ENCODE peak calls at places on chromosomes 2 and 18, in six cellular contexts. R is dorsolateral prefrontal cortex, Y is heart right ventricle, A is iPS DF 19.7, N is epithelial cell of esophagus, I is skeletal muscle cell. L is an unnamed sample.

GRCh38 chr2:157592983-157593382 is 35.7 kb downstream of the ACVR1C start:
- DNase-seq in A (no peak), Y (no peak), N (peak; percentile 23), I (peak; percentile 3), R (no peak), L (no peak)

GRCh38 chr2:230589497-230590015 is 123.1 kb upstream of the CAB39 start:
- DNase-seq in N (no peak), R (no peak), A (no peak), I (no peak), Y (no peak), L (no peak)

GRCh38 chr2:119683717-119684443 is 4.9 kb downstream of the TMEM177 start:
- DNase-seq in Y (no peak), N (no peak), R (no peak), I (peak; percentile 31), A (no peak), L (no peak)

GRCh38 chr18:58076052-58076451 is 32.0 kb downstream of the NEDD4L start:
- DNase-seq in R (no peak), A (no peak), Y (no peak), I (no peak), N (peak; percentile 74), L (no peak)

GRCh38 chr2:44748-45341 is 1.5 kb downstream of the FAM110C start:
- DNase-seq in N (peak; percentile 36), R (no peak), I (no peak), A (no peak), Y (no peak), L (peak; percentile 31)

GRCh38 chr2:162123806-162124758 is 28.0 kb downstream of the GCG start:
- DNase-seq in R (no peak), Y (no peak), A (no peak), I (no peak), N (peak; percentile 68), L (peak; percentile 41)

GRCh38 chr18:39340418-39340817 is 1774.8 kb upstream of the CELF4 start:
- DNase-seq in A (no peak), Y (no peak), I (no peak), R (no peak), N (no peak), L (no peak)

GRCh38 chr2:201257381-201257940 is 2.9 kb upstream of the CASP8 start:
- DNase-seq in N (no peak), Y (peak; percentile 25), R (no peak), A (no peak), I (no peak), L (no peak)

GRCh38 chr2:11022064-11022463 is 110.3 kb downstream of the KCNF1 start:
- DNase-seq in A (no peak), N (no peak), I (no peak), R (no peak), Y (no peak), L (no peak)